ENCODE peak calls at places on chromosomes 13 and 19, in five cellular contexts. K is PC-3, R is glutamatergic neuron, J is astrocyte, O is A549. T is an unnamed sample.

GRCh38 chr13:50124536-50125305 is 109.5 kb downstream of the KCNRG start:
- DNase-seq in J (peak), O (peak), K (peak), R (peak), T (no peak)

GRCh38 chr19:46601318-46602224 is at the start of gene CALM3:
- DNase-seq in K (no peak), O (no peak), R (peak), J (no peak), T (no peak)

GRCh38 chr19:41137056-41137455 is 22.8 kb downstream of the CYP2F1 start:
- DNase-seq in J (no peak), R (no peak), K (no peak), O (no peak), T (no peak)

GRCh38 chr13:51444922-51445321 is 7.9 kb downstream of the INTS6 start:
- DNase-seq in R (no peak), J (peak), O (peak), K (peak), T (no peak)

GRCh38 chr19:13006431-13007281 is 11.4 kb downstream of the NFIX start:
- DNase-seq in R (no peak), O (no peak), J (no peak), K (no peak), T (no peak)

GRCh38 chr19:5627395-5627904 is 4.6 kb downstream of the SAFB start:
- DNase-seq in R (peak), J (peak), K (no peak), O (no peak), T (no peak)

GRCh38 chr13:74132768-74133656 is 1.2 kb downstream of the KLF12 start:
- DNase-seq in J (peak), O (no peak), R (peak), K (no peak), T (no peak)

GRCh38 chr19:15015946-15016542 is 33.2 kb upstream of the CASP14 start:
- DNase-seq in K (peak), O (no peak), R (no peak), J (no peak), T (no peak)

GRCh38 chr19:13875824-13876223 is 1.1 kb upstream of the NANOS3 start:
- DNase-seq in O (no peak), R (no peak), K (no peak), J (no peak), T (no peak)

GRCh38 chr19:42287826-42288107 is 14.2 kb upstream of the PRR19 start:
- DNase-seq in K (no peak), J (no peak), R (no peak), O (no peak), T (no peak)

GRCh38 chr13:49840266-49840665 is 47.8 kb upstream of the KPNA3 start:
- DNase-seq in R (no peak), K (no peak), O (no peak), J (no peak), T (no peak)

DNA sequence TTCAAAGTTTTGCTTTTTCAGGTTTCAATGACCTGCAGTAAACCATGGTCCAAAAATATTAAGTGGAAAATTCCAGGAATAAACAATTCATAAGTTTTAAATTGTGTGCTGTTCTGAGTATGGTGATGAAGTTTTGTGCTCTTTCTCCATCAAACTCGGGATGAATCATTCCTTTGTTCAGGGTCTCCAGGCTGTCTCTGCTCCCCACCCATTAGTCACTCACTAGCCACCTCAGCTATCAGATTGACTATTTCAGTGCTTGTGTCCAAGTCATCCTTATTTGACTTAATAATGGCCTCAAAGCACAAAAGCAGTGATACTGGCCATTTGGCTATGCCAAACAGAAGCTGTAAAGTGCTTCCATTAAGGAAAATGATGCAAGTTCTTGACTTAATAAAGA is 1140.4 kb downstream of the EFNB2 start:
- DNase-seq in J (peak), R (no peak), K (no peak), O (no peak), T (no peak)
- TF ChIP-seq CTCF in J (no peak), R (no peak), K (no peak), O (no peak), T (no peak)

GRCh38 chr19:3850320-3850972 is 18.4 kb downstream of the ZFR2 start:
- DNase-seq in K (no peak), J (no peak), O (no peak), R (no peak), T (no peak)

GRCh38 chr19:3852177-3852511 is 16.7 kb downstream of the ZFR2 start:
- DNase-seq in J (no peak), K (no peak), O (no peak), R (no peak), T (no peak)

GRCh38 chr19:3851254-3852176 is 17.3 kb downstream of the ZFR2 start:
- DNase-seq in J (peak), K (peak), O (no peak), R (no peak), T (no peak)

GRCh38 chr19:3855321-3855720 is 13.5 kb downstream of the ZFR2 start:
- DNase-seq in O (no peak), J (no peak), R (no peak), K (peak), T (no peak)

GRCh38 chr19:3852614-3853254 is 16.1 kb downstream of the ZFR2 start:
- DNase-seq in K (peak), J (peak), O (peak), R (no peak), T (no peak)
- TF ChIP-seq CTCF in K (peak), J (no peak), O (no peak), R (no peak), T (no peak)

GRCh38 chr13:28313579-28313978 is 175.2 kb downstream of the PAN3 start:
- DNase-seq in O (no peak), K (no peak), R (no peak), J (no peak), T (no peak)
- TF ChIP-seq CTCF in O (no peak), K (peak), R (no peak), J (peak), T (no peak)

GRCh38 chr19:36527873-36528193 is 238 bp downstream of the ZNF260 start:
- DNase-seq in K (no peak), J (no peak), O (no peak), R (no peak), T (no peak)

GRCh38 chr19:36528921-36529518 is 949 bp upstream of the ZNF260 start:
- DNase-seq in O (peak), R (peak), K (no peak), J (no peak), T (no peak)

GRCh38 chr19:36526581-36526980 is 1.5 kb downstream of the ZNF260 start:
- DNase-seq in J (no peak), O (no peak), R (no peak), K (no peak), T (no peak)

GRCh38 chr19:36524617-36525016 is 3.5 kb downstream of the ZNF260 start:
- DNase-seq in R (no peak), O (no peak), J (no peak), K (no peak), T (no peak)

GRCh38 chr19:36528194-36528920 is at the start of gene ZNF260:
- DNase-seq in R (peak), O (peak), J (peak), K (peak), T (peak)
- TF ChIP-seq CTCF in R (no peak), O (no peak), J (no peak), K (no peak), T (no peak)

DNA sequence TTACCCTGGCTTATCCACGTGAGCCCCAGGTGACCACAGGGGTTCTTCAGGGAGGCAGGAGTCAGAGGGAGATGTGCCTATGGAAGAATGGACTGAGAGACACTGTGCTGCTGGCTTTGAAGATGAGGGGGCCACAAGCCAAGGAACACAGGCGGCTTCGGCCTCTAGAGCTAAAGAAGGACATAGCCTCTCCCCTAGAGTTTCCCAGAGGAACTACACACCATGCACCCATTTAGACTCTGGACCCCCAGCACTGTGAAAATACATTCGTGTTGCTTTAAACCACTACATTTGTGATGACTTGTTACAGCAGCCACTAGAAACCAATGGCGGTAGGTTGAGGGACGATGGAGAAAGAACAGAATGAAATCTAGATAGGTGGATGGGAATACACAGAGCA is 13.7 kb upstream of the ATF5 start:
- DNase-seq in J (no peak), R (no peak), O (no peak), K (no peak), T (no peak)
- TF ChIP-seq CTCF in J (no peak), R (peak), O (no peak), K (peak), T (no peak)

T was measured in omental fat pad.